ENCODE peak calls at places on chromosomes 13 and 19, in eight cellular contexts. E is 8988T, Z is astrocyte, W is cardiac muscle cell, N is nucleus accumbens, U is adrenal gland, R is GOT3, M is T-helper 1 cell. A is an unnamed sample.

GRCh38 chr19:51036519-51036918 is 1.7 kb upstream of the KLK12 start:
- DNase-seq in E (no peak), Z (no peak), W (no peak), N (no peak), U (no peak), R (no peak), M (no peak), A (peak)

GRCh38 chr19:33085570-33086128 is 4.7 kb downstream of the GPATCH1 start:
- DNase-seq in E (no peak), Z (no peak), W (no peak), N (no peak), U (no peak), R (no peak), M (no peak), A (no peak)

GRCh38 chr13:52006491-52007245 is 4.6 kb downstream of the ATP7B start:
- DNase-seq in E (no peak), Z (no peak), W (no peak), N (no peak), U (no peak), R (no peak), M (no peak), A (no peak)

GRCh38 chr13:84645196-84646071 is 763.2 kb upstream of the SLITRK1 start:
- DNase-seq in E (no peak), Z (peak), W (no peak), N (no peak), U (no peak), R (no peak), M (no peak), A (peak)

GRCh38 chr19:13057147-13057572 is 45.5 kb downstream of the LYL1 start:
- DNase-seq in E (no peak), Z (no peak), W (no peak), N (no peak), U (no peak), R (no peak), M (no peak), A (no peak)

GRCh38 chr19:32337176-32337808 is 8.1 kb upstream of the ZNF507 start:
- DNase-seq in E (no peak), Z (no peak), W (no peak), N (no peak), U (no peak), R (no peak), M (no peak), A (no peak)

GRCh38 chr19:7230826-7231225 is 63.4 kb downstream of the INSR start:
- DNase-seq in E (no peak), Z (no peak), W (no peak), N (peak), U (peak), R (no peak), M (no peak), A (no peak)

GRCh38 chr19:7216373-7216902 is 77.8 kb downstream of the INSR start:
- DNase-seq in E (no peak), Z (no peak), W (no peak), N (no peak), U (no peak), R (no peak), M (no peak), A (no peak)

GRCh38 chr13:35470671-35471465 is 5.6 kb downstream of the MAB21L1 start:
- DNase-seq in E (no peak), Z (peak), W (peak), N (no peak), U (peak), R (no peak), M (no peak), A (no peak)

GRCh38 chr13:89066868-89067466 is 1395.8 kb downstream of the SLITRK5 start:
- DNase-seq in E (no peak), Z (peak), W (peak), N (no peak), U (no peak), R (no peak), M (peak), A (peak)

GRCh38 chr13:25177012-25177411 is 4.9 kb upstream of the AMER2 start:
- DNase-seq in E (no peak), Z (no peak), W (no peak), N (peak), U (no peak), R (no peak), M (no peak), A (no peak)

GRCh38 chr13:35548790-35549189 is 72.3 kb upstream of the MAB21L1 start:
- DNase-seq in E (no peak), Z (no peak), W (no peak), N (no peak), U (no peak), R (no peak), M (no peak), A (no peak)

GRCh38 chr13:51818771-51819511 is 15.0 kb upstream of the DHRS12 start:
- DNase-seq in E (no peak), Z (peak), W (peak), N (no peak), U (no peak), R (no peak), M (no peak), A (no peak)

GRCh38 chr13:80529734-80530133 is 188.8 kb upstream of the SPRY2 start:
- DNase-seq in E (no peak), Z (peak), W (no peak), N (no peak), U (no peak), R (no peak), M (no peak), A (no peak)

GRCh38 chr13:24777171-24777570 is 13.2 kb downstream of the RNF17 start:
- DNase-seq in E (no peak), Z (no peak), W (no peak), N (no peak), U (no peak), R (no peak), M (no peak), A (no peak)

GRCh38 chr13:27440408-27440807 is 10.0 kb downstream of the MTIF3 start:
- DNase-seq in E (no peak), Z (no peak), W (no peak), N (no peak), U (no peak), R (no peak), M (no peak), A (no peak)

GRCh38 chr19:13668964-13669363 is 95.4 kb upstream of the MRI1 start:
- DNase-seq in E (no peak), Z (no peak), W (no peak), N (no peak), U (no peak), R (no peak), M (no peak), A (no peak)

GRCh38 chr13:67296511-67296910 is 66.4 kb upstream of the PCDH9 start:
- DNase-seq in E (no peak), Z (peak), W (peak), N (no peak), U (no peak), R (no peak), M (no peak), A (no peak)

GRCh38 chr13:74288361-74288911 is 154.2 kb upstream of the KLF12 start:
- DNase-seq in E (no peak), Z (peak), W (no peak), N (peak), U (no peak), R (no peak), M (peak), A (no peak)

GRCh38 chr19:1911098-1911497 is 5.9 kb downstream of the ADAT3 start:
- DNase-seq in E (no peak), Z (no peak), W (no peak), N (no peak), U (no peak), R (no peak), M (no peak), A (no peak)